ENCODE peak calls at places on chromosomes 12 and 14, in six cellular contexts. G, J, N, Z, A and K are unnamed samples.
A peak's percentile ranks its signal among the peaks of the same experiment; 100 is the strongest.

GRCh38 chr12:101909646-101910045 is 32.3 kb downstream of the DRAM1 start:
- DNase-seq in G (no peak), J (no peak), N (no peak), Z (no peak), A (no peak), K (no peak)

GRCh38 chr14:55077691-55078151 is 26.3 kb downstream of the MAPK1IP1L start:
- DNase-seq in G (no peak), J (no peak), N (peak; percentile 90), Z (peak; percentile 18), A (peak; percentile 12), K (no peak)

GRCh38 chr12:3367750-3368444 is 123.1 kb upstream of the PRMT8 start:
- DNase-seq in G (no peak), J (no peak), N (no peak), Z (no peak), A (no peak), K (no peak)

GRCh38 chr14:57692671-57693070 is 173.2 kb downstream of the SLC35F4 start:
- DNase-seq in G (no peak), J (no peak), N (peak; percentile 72), Z (peak; percentile 43), A (peak; percentile 55), K (peak; percentile 0)

GRCh38 chr12:122215789-122216188 is 10.1 kb downstream of the DIABLO start:
- DNase-seq in G (no peak), J (no peak), N (peak; percentile 61), Z (no peak), A (no peak), K (no peak)

GRCh38 chr12:24045816-24046257 is 96.4 kb upstream of the SOX5 start:
- DNase-seq in G (no peak), J (no peak), N (peak; percentile 47), Z (peak; percentile 88), A (no peak), K (peak; percentile 38)

GRCh38 chr12:80068173-80068572 is 31.2 kb upstream of the OTOGL start:
- DNase-seq in G (no peak), J (no peak), N (no peak), Z (peak; percentile 13), A (no peak), K (no peak)

GRCh38 chr12:66491812-66492361 is 187.0 kb downstream of the GRIP1 start:
- DNase-seq in G (no peak), J (no peak), N (peak; percentile 81), Z (no peak), A (no peak), K (no peak)

GRCh38 chr12:52691076-52691764 is 11.0 kb upstream of the KRT1 start:
- DNase-seq in G (no peak), J (no peak), N (no peak), Z (peak; percentile 41), A (peak; percentile 32), K (no peak)

GRCh38 chr12:93777249-93777648 is 100.1 kb downstream of the CRADD start:
- DNase-seq in G (no peak), J (no peak), N (peak; percentile 27), Z (no peak), A (peak; percentile 20), K (no peak)

GRCh38 chr14:42533476-42533875 is 926.8 kb downstream of the LRFN5 start:
- DNase-seq in G (no peak), J (no peak), N (no peak), Z (no peak), A (no peak), K (no peak)

GRCh38 chr14:101083564-101084435 is 180.3 kb upstream of the RTL1 start:
- DNase-seq in G (no peak), J (no peak), N (no peak), Z (peak; percentile 35), A (peak; percentile 5), K (no peak)

GRCh38 chr12:69495071-69495470 is 24.9 kb downstream of the FRS2 start:
- DNase-seq in G (no peak), J (no peak), N (no peak), Z (no peak), A (no peak), K (no peak)

GRCh38 chr12:5965950-5966383 is 20.9 kb upstream of the ANO2 start:
- DNase-seq in G (peak; percentile 14), J (peak; percentile 29), N (peak; percentile 59), Z (peak; percentile 72), A (peak; percentile 86), K (peak; percentile 69)